ENCODE peak calls at places on chromosomes 5 and 9, in seven cellular contexts. B, E, O, W, A, Q and Z are unnamed samples.

GRCh38 chr9:38413283-38413682 is 11.0 kb downstream of the IGFBPL1 start:
- DNase-seq in E (no peak), A (no peak), O (no peak), Q (no peak), W (no peak), B (no peak), Z (no peak)

GRCh38 chr5:132506094-132506692 is 15.6 kb upstream of the IRF1 start:
- DNase-seq in W (no peak), A (no peak), O (peak), E (no peak), B (peak), Q (no peak), Z (peak)

GRCh38 chr9:126915281-126915816 is 767 bp downstream of the RALGPS1 start:
- DNase-seq in W (no peak), E (no peak), A (no peak), Q (peak), O (peak), B (peak), Z (peak)

GRCh38 chr9:18071651-18072060 is 402.3 kb upstream of the ADAMTSL1 start:
- DNase-seq in O (no peak), E (no peak), Q (no peak), A (no peak), W (no peak), B (no peak), Z (no peak)

GRCh38 chr5:1008451-1009358 is at the start of gene NKD2:
- DNase-seq in O (peak), Q (peak), E (peak), B (peak), W (peak), A (no peak), Z (peak)

GRCh38 chr5:178320281-178320855 is 87.8 kb upstream of the PHYKPL start:
- DNase-seq in B (no peak), Q (no peak), O (no peak), W (no peak), A (no peak), E (no peak), Z (no peak)

GRCh38 chr9:115261656-115262081 is 143.7 kb upstream of the TNC start:
- DNase-seq in A (no peak), O (no peak), Q (no peak), B (no peak), E (no peak), W (no peak), Z (no peak)

GRCh38 chr5:72537166-72537565 is 30.0 kb upstream of the ZNF366 start:
- DNase-seq in B (no peak), Q (no peak), A (no peak), E (no peak), W (no peak), O (no peak), Z (no peak)

GRCh38 chr5:142164315-142164714 is 55.7 kb downstream of the NDFIP1 start:
- DNase-seq in Q (no peak), O (no peak), A (no peak), E (no peak), W (no peak), B (no peak), Z (no peak)

GRCh38 chr9:89437772-89438171 is 60.1 kb downstream of the SEMA4D start:
- DNase-seq in B (no peak), Q (no peak), A (no peak), W (no peak), E (no peak), O (no peak), Z (no peak)

GRCh38 chr9:34963577-34963976 is 5.5 kb downstream of the PHF24 start:
- DNase-seq in E (no peak), B (no peak), W (no peak), O (no peak), Q (no peak), A (no peak), Z (no peak)

GRCh38 chr9:97802276-97802675 is 50.8 kb upstream of the FOXE1 start:
- DNase-seq in A (no peak), E (no peak), W (no peak), O (no peak), Q (no peak), B (no peak), Z (no peak)

GRCh38 chr5:56415356-56415765 is 182.2 kb upstream of the ANKRD55 start:
- DNase-seq in A (peak), E (peak), W (peak), Q (no peak), O (no peak), B (peak), Z (peak)

GRCh38 chr5:157463621-157464407 is 3.8 kb downstream of the NIPAL4 start:
- DNase-seq in E (no peak), W (no peak), Q (no peak), A (no peak), O (no peak), B (no peak), Z (no peak)

GRCh38 chr5:179927834-179928233 is 20.1 kb upstream of the TBC1D9B start:
- DNase-seq in Q (no peak), O (no peak), E (no peak), W (no peak), A (no peak), B (no peak), Z (no peak)

GRCh38 chr5:180176191-180176590 is 32.8 kb downstream of the RASGEF1C start:
- DNase-seq in Q (no peak), O (no peak), A (no peak), E (no peak), W (no peak), B (peak), Z (no peak)

GRCh38 chr5:95941756-95942155 is 19.9 kb downstream of the ELL2 start:
- DNase-seq in O (no peak), E (no peak), A (no peak), Q (no peak), W (no peak), B (no peak), Z (no peak)

GRCh38 chr9:133440884-133441283 is 18.7 kb downstream of the ADAMTS13 start:
- DNase-seq in Q (no peak), B (no peak), A (no peak), O (no peak), W (peak), E (no peak), Z (no peak)

GRCh38 chr5:57436586-57436985 is 46.0 kb downstream of the ACTBL2 start:
- DNase-seq in E (no peak), O (no peak), B (no peak), A (no peak), Q (no peak), W (no peak), Z (no peak)

GRCh38 chr5:11958321-11958720 is 54.1 kb upstream of the CTNND2 start:
- DNase-seq in E (no peak), O (no peak), W (no peak), B (no peak), A (no peak), Q (no peak), Z (no peak)

GRCh38 chr5:159567461-159567860 is 237.2 kb upstream of the IL12B start:
- DNase-seq in E (no peak), B (no peak), A (no peak), Q (no peak), W (no peak), O (no peak), Z (no peak)

GRCh38 chr5:102536323-102536928 is 37.6 kb upstream of the SLCO6A1 start:
- DNase-seq in Q (peak), W (no peak), A (no peak), E (no peak), B (no peak), O (peak), Z (no peak)

GRCh38 chr5:3364941-3365340 is 230.7 kb upstream of the IRX1 start:
- DNase-seq in E (no peak), A (no peak), B (no peak), O (no peak), Q (no peak), W (no peak), Z (no peak)

GRCh38 chr9:128393971-128394370 is 22.8 kb downstream of the URM1 start:
- DNase-seq in O (no peak), B (no peak), A (no peak), W (no peak), E (no peak), Q (no peak), Z (no peak)

GRCh38 chr5:55636177-55636576 is 75.9 kb downstream of the SLC38A9 start:
- DNase-seq in W (no peak), A (no peak), E (no peak), B (no peak), Q (peak), O (peak), Z (no peak)

GRCh38 chr9:1207681-1208080 is 157.5 kb downstream of the DMRT2 start:
- DNase-seq in A (no peak), B (no peak), W (no peak), O (no peak), E (no peak), Q (no peak), Z (no peak)